ENCODE peak calls at places on chromosomes 6 and 20, in four cellular contexts. One of them, this sample, is unnamed.

GRCh38 chr20:47164076-47164634 is 192.3 kb downstream of the ZMYND8 start:
- DNase-seq in PC-9: no peak
- DNase-seq in T-helper 1 cell: no peak
- DNase-seq in activated B cell treated with CpG ODN at 0.5 μM for 24 hours: no peak
- DNase-seq in this sample: no peak

GRCh38 chr6:1736346-1737105 is 126.8 kb downstream of the FOXC1 start:
- DNase-seq in PC-9: no peak
- DNase-seq in T-helper 1 cell: no peak
- DNase-seq in activated B cell treated with CpG ODN at 0.5 μM for 24 hours: no peak
- DNase-seq in this sample: no peak

GRCh38 chr6:134177753-134178229 is 125.4 kb upstream of the SLC2A12 start:
- DNase-seq in PC-9: peak
- DNase-seq in T-helper 1 cell: no peak
- DNase-seq in activated B cell treated with CpG ODN at 0.5 μM for 24 hours: no peak
- DNase-seq in this sample: no peak

GRCh38 chr20:33789109-33789857 is 21.9 kb upstream of the CHMP4B start:
- DNase-seq in PC-9: peak
- DNase-seq in T-helper 1 cell: no peak
- DNase-seq in activated B cell treated with CpG ODN at 0.5 μM for 24 hours: no peak
- DNase-seq in this sample: no peak

GRCh38 chr6:167699141-167700036 is 127.3 kb upstream of the AFDN start:
- DNase-seq in PC-9: no peak
- DNase-seq in T-helper 1 cell: no peak
- DNase-seq in activated B cell treated with CpG ODN at 0.5 μM for 24 hours: peak
- DNase-seq in this sample: peak

GRCh38 chr6:128696651-128697391 is 176.4 kb upstream of the PTPRK start:
- DNase-seq in PC-9: peak
- DNase-seq in T-helper 1 cell: no peak
- DNase-seq in activated B cell treated with CpG ODN at 0.5 μM for 24 hours: no peak
- DNase-seq in this sample: no peak

GRCh38 chr6:120735641-120736040 is 598.6 kb downstream of the TBC1D32 start:
- DNase-seq in PC-9: no peak
- DNase-seq in T-helper 1 cell: no peak
- DNase-seq in activated B cell treated with CpG ODN at 0.5 μM for 24 hours: no peak
- DNase-seq in this sample: no peak

GRCh38 chr6:119078449-119079287 is at the start of gene FAM184A:
- DNase-seq in PC-9: peak
- DNase-seq in T-helper 1 cell: peak
- DNase-seq in activated B cell treated with CpG ODN at 0.5 μM for 24 hours: peak
- DNase-seq in this sample: peak

GRCh38 chr20:16216227-16217210 is 356.7 kb downstream of the KIF16B start:
- DNase-seq in PC-9: no peak
- DNase-seq in T-helper 1 cell: no peak
- DNase-seq in activated B cell treated with CpG ODN at 0.5 μM for 24 hours: no peak
- DNase-seq in this sample: no peak

GRCh38 chr20:37576911-37577310 is 49.2 kb upstream of the BLCAP start:
- DNase-seq in PC-9: no peak
- DNase-seq in T-helper 1 cell: no peak
- DNase-seq in activated B cell treated with CpG ODN at 0.5 μM for 24 hours: no peak
- DNase-seq in this sample: no peak

GRCh38 chr6:137370871-137371633 is 123.1 kb downstream of the OLIG3 start:
- DNase-seq in PC-9: peak
- DNase-seq in T-helper 1 cell: no peak
- DNase-seq in activated B cell treated with CpG ODN at 0.5 μM for 24 hours: no peak
- DNase-seq in this sample: no peak

GRCh38 chr6:168343239-168344167 is 23.9 kb upstream of the DACT2 start:
- DNase-seq in PC-9: no peak
- DNase-seq in T-helper 1 cell: no peak
- DNase-seq in activated B cell treated with CpG ODN at 0.5 μM for 24 hours: no peak
- DNase-seq in this sample: no peak

GRCh38 chr6:121597654-121598053 is 162.2 kb downstream of the GJA1 start:
- DNase-seq in PC-9: no peak
- DNase-seq in T-helper 1 cell: no peak
- DNase-seq in activated B cell treated with CpG ODN at 0.5 μM for 24 hours: no peak
- DNase-seq in this sample: no peak

GRCh38 chr6:146990284-146990683 is 213.9 kb upstream of the STXBP5 start:
- DNase-seq in PC-9: no peak
- DNase-seq in T-helper 1 cell: no peak
- DNase-seq in activated B cell treated with CpG ODN at 0.5 μM for 24 hours: no peak
- DNase-seq in this sample: no peak